ENCODE peak calls at places on chromosomes 12 and 14, in seven cellular contexts. Y is MM.1S, B is hepatocyte, Q is psoas muscle, V is vagina, T is tibial nerve, U is IMR-90. N is an unnamed sample. For H3K27me3, the result is how much of the 10 kb centered on the place peaks cover.

GRCh38 chr12:58764100-58764953 is 156.0 kb downstream of the LRIG3 start:
- DNase-seq in B (no peak), T (no peak), V (no peak), Q (no peak), U (peak), Y (no peak), N (no peak)

GRCh38 chr14:38526841-38527501 is 271.1 kb upstream of the CLEC14A start:
- DNase-seq in B (no peak), T (no peak), Q (no peak), Y (no peak), V (no peak), U (no peak), N (no peak)

GRCh38 chr14:68447581-68448281 is 345.1 kb downstream of the ZFP36L1 start:
- DNase-seq in V (no peak), U (no peak), T (no peak), Q (no peak), B (no peak), Y (no peak), N (no peak)

GRCh38 chr14:93538411-93538810 is 107.7 kb downstream of the UNC79 start:
- DNase-seq in V (no peak), T (no peak), Q (no peak), U (peak), B (no peak), Y (no peak), N (no peak)

GRCh38 chr12:632102-632696 is 31.0 kb downstream of the NINJ2 start:
- DNase-seq in U (peak), B (peak), T (no peak), Y (no peak), Q (peak), V (no peak), N (no peak)

GRCh38 chr12:4064008-4064407 is 190.8 kb upstream of the PARP11 start:
- DNase-seq in V (no peak), U (no peak), Q (no peak), T (no peak), Y (no peak), B (no peak), N (no peak)

GRCh38 chr14:104688505-104688754 is 988 bp upstream of the INF2 start:
- DNase-seq in V (no peak), B (no peak), U (no peak), Y (no peak), Q (no peak), T (no peak), N (no peak)

GRCh38 chr14:74324945-74325361 is 22.2 kb upstream of the ABCD4 start:
- DNase-seq in U (peak), V (no peak), Q (no peak), T (no peak), Y (peak), B (peak), N (no peak)

GRCh38 chr12:22409071-22409951 is 74.8 kb upstream of the ST8SIA1 start:
- DNase-seq in V (no peak), Y (no peak), T (no peak), U (no peak), B (peak), Q (no peak), N (no peak)

DNA sequence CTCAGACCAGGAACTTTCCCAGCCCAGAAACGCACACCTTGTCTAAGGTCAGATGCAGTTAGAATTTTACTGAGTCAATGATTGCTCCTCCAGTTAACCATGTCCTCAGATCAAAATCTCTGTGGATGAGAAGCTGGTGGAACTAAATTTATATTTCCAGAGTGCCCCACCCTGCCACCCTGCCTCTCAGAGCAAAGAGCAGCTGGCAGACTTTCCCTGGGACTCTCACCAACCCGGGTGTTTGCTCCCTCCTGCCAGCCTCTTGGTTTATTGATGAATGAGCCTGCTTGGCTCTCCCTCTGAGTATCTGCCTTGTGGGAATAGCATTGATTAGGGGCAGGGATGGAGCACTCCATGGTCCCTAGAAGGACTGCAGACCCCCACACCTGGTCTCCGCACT is 5.9 kb upstream of the KRT1 start:
- DNase-seq in B (no peak), T (no peak), V (no peak), U (no peak), Q (no peak), Y (no peak), N (no peak)
- H3K27me3 ChIP-seq in B (half or more), T (under half), V (under half), U (under half), Q (under half), Y (half or more), N (under half)

DNA sequence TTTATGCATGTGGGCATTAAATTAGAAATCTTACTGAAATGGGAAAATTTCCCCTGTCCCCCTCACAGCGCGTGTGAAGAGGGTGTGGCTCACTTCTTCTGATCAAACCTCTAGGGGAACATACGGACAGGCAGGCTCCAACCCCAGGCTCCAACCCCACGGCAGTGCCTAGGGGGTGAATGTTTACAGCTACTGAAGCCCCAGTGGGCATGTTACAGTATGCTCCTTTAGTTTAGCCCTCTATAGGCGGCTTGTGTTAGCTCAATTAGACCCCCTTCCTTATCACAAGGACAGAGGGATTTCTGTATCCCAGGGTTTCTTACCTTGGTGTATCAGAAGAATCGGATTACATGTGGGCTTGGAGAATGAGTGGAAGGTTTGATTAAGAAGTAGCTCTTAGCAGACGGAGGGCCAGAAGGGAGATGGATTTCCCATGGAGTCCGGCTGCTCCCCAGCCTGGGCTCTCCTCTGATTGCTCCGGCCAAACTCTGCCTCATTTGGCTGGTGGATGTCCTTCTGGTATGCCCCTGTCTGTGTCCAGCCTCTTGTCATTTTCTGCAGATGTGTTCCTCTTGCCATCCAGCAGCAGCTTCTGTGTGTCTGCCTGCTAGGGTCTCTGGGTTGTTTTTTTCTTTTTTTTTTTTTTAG is 223.7 kb downstream of the TMTC2 start:
- DNase-seq in B (no peak), Y (no peak), T (no peak), U (no peak), V (no peak), Q (no peak), N (no peak)
- TF ChIP-seq CTCF in B (no peak), Y (no peak), T (no peak), U (no peak), V (no peak), Q (no peak), N (no peak)

GRCh38 chr12:48013287-48013686 is 9.0 kb upstream of the COL2A1 start:
- DNase-seq in B (no peak), Y (no peak), T (no peak), V (no peak), Q (no peak), U (no peak), N (no peak)
- H3K27me3 ChIP-seq in B (under half), Y (under half), T (under half), V (under half), Q (under half), U (half or more), N (under half)

GRCh38 chr12:32305163-32305562 is 94.2 kb upstream of the FGD4 start:
- DNase-seq in Q (no peak), B (no peak), U (peak), V (no peak), T (no peak), Y (peak), N (no peak)
- TF ChIP-seq CTCF in Q (peak), B (no peak), U (peak), V (no peak), T (peak), Y (peak), N (peak)

GRCh38 chr12:132582582-132583279 is 27.7 kb downstream of the LRCOL1 start:
- DNase-seq in B (no peak), U (no peak), Y (no peak), V (no peak), T (no peak), Q (peak), N (no peak)
- H3K27me3 ChIP-seq in B (under half), U (under half), Y (under half), V (under half), T (under half), Q (under half), N (under half)

GRCh38 chr14:63174760-63175191 is 29.5 kb upstream of the RHOJ start:
- DNase-seq in Y (no peak), U (peak), T (no peak), V (no peak), B (peak), Q (no peak), N (no peak)
- TF ChIP-seq CTCF in Y (peak), U (peak), T (peak), V (peak), B (peak), Q (peak), N (peak)

DNA sequence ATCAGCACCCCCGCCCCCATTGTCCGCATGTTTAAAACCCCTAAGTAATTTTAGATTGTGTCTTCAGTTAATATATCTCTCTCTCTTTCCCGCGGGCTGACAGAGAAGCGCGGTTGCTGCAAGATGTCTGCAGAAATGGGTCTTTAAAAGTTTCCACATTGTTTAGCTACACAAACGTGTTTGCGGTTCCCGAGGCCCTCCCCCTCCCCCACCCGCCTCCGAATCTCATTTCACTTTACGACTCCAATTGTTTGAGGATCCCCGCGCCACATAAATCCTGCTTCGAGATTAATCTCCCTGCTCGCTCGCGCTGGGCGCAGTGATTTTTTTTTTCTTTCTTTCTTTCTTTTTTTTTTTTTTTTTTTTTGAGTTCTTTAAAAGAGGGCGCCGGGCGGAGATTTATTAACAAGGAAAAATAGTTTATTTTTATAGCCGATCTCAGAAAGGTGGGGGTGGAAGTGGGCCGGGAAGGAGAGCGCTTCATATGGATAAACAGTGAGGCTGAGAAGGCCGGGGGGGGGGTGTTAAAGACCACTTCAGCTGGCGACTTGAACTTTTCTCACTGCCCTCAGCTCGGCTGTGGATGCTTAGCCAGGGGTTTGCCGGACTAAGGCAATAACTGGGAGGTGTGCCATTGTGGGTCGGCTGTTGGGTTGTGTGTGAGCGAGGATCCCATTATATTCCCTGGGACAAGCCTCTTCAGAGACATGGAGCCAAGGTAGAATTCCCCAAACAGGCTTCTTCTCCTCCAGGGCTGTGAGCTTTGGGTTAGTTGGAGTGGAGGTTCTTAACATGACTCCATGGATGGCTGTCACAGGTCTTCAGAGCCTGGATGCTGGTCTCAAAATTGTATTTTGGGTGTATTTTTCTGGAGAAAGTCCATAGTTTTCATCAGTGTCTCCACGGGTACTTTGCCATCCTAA is 39.7 kb upstream of the TBX5 start:
- DNase-seq in Y (no peak), U (no peak), B (peak), T (no peak), V (no peak), Q (no peak), N (no peak)
- H3K27me3 ChIP-seq in Y (under half), U (half or more), B (half or more), T (half or more), V (under half), Q (half or more), N (under half)

GRCh38 chr14:95336192-95336760 is 16.6 kb upstream of the CLMN start:
- DNase-seq in Q (no peak), Y (no peak), U (no peak), B (no peak), T (no peak), V (no peak), N (no peak)

GRCh38 chr14:95335071-95335470 is 15.4 kb upstream of the CLMN start:
- DNase-seq in Q (no peak), B (no peak), U (no peak), Y (no peak), V (no peak), T (no peak), N (no peak)

GRCh38 chr14:95332641-95333040 is 12.9 kb upstream of the CLMN start:
- DNase-seq in Y (no peak), Q (no peak), V (no peak), T (no peak), B (no peak), U (no peak), N (no peak)

GRCh38 chr14:95331708-95332408 is 12.2 kb upstream of the CLMN start:
- DNase-seq in U (no peak), Q (no peak), V (no peak), B (no peak), T (no peak), Y (no peak), N (no peak)

DNA sequence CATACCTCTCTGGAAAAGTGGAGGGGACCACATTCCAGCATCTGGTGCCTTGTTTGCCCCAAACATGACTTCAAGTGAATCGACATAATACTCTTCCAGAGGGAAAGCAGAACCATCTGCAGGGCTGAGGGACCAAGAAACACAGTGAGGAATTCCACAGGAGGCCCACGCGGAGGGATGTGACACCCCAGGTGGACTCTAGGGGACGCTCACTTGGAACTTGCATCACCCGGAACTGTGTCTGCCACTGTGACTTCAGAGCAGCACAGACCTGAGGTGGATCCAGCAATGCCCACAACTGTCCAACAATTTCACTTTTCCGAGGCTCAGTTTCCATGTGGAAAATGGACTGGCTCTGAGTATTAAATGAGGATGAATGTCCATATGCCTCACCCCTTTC is 14.3 kb upstream of the CLMN start:
- DNase-seq in Q (no peak), U (no peak), Y (no peak), T (no peak), V (no peak), B (no peak), N (no peak)
- TF ChIP-seq CTCF in Q (no peak), U (no peak), Y (no peak), T (no peak), V (no peak), B (no peak), N (no peak)

DNA sequence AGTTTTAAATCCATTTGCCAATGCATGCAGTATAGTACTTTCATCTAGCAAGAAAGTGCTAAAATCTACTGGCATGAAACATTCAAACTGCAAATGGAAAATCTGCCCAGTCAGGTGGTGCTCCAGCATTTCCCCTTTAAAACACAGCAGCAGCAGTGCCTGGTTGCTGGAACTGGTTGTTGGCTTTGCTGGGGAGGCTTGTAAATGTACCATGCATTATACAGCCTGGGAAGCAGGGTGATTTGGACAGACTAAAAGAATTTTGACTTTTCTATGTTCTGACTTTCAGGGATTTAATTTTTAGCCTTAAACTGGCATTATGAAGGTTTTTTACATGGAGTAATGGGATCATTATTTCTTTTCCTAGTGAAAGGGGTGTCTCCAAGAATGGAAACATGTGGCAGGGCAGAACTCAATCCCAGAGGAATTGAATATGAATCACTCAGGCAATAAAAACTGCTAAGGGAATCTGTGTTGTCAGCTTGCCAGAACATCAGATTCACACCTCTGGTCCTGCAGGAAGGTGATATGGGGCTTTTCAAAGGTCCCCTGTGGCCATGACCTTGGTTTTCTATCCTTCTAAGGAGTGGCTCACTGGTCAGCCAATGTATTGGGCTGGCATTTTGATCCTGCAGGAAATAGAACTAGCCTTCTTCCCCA is 9.0 kb upstream of the PAX9 start:
- DNase-seq in Y (no peak), Q (no peak), T (no peak), V (no peak), B (no peak), U (no peak), N (no peak)
- H3K27me3 ChIP-seq in Y (under half), Q (half or more), T (half or more), V (under half), B (half or more), U (half or more), N (under half)

DNA sequence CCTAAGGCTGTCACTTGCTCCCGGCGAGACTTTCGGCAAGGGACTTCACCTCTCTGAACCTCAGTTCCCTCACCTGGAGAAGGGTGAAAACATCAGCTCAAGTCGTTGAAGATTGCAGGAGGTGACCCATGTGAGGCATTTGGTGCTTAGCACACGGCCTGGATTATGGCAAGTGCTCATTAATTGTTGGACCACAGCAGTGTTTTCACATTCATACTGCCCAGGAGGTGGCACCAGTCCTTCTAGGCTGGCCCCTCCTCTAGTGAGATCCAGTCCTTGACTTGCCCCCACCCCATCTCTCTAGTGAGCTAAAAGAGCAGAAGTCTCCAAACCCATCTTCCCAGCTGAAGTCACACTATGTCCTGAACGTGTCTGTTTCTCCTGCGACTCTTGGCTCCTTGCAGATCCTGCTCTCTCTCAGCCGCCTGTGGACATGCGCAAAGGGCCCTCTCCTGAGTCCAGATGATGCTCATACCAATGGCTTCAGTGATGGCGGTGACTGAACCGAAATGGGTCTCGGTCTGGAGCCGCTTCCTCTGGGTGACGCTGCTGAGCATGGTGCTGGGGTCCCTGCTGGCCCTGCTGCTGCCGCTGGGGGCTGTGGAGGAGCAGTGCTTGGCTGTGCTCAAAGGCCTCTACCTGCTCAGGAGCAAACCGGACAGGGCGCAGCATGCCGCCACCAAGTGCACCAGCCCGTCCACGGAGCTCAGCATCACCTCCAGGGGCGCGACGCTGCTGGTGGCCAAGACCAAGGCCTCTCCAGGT is 1.6 kb downstream of the FICD start:
- DNase-seq in B (no peak), U (no peak), Q (no peak), Y (peak), V (no peak), T (no peak), N (no peak)
- TF ChIP-seq CTCF in B (no peak), U (no peak), Q (no peak), Y (peak), V (no peak), T (no peak), N (no peak)